ENCODE peak calls at places on chromosomes 2 and 18, in five cellular contexts. D, W, B, R and H are unnamed samples.

GRCh38 chr18:78701753-78702409 is 277.7 kb upstream of the SALL3 start:
- DNase-seq in D (no peak), W (no peak), B (no peak), R (no peak), H (no peak)

GRCh38 chr18:79947881-79948610 is 3.4 kb downstream of the SLC66A2 start:
- DNase-seq in D (no peak), W (peak; percentile 28), B (no peak), R (no peak), H (no peak)

GRCh38 chr2:134258684-134259408 is 5.0 kb downstream of the MGAT5 start:
- DNase-seq in D (no peak), W (no peak), B (no peak), R (peak; percentile 40), H (no peak)

GRCh38 chr2:143246815-143247744 is 117.9 kb downstream of the ARHGAP15 start:
- DNase-seq in D (no peak), W (no peak), B (no peak), R (no peak), H (no peak)

GRCh38 chr18:51107594-51108305 is 77.7 kb downstream of the SMAD4 start:
- DNase-seq in D (no peak), W (no peak), B (peak; percentile 33), R (no peak), H (peak; percentile 16)

GRCh38 chr2:136985044-136985443 is 219.7 kb downstream of the THSD7B start:
- DNase-seq in D (no peak), W (no peak), B (no peak), R (no peak), H (peak; percentile 37)

GRCh38 chr2:88554189-88554588 is 73.1 kb downstream of the EIF2AK3 start:
- DNase-seq in D (no peak), W (no peak), B (no peak), R (no peak), H (no peak)

GRCh38 chr2:242075163-242075562 is 205.6 kb downstream of the RTP5 start:
- DNase-seq in D (no peak), W (no peak), B (peak; percentile 41), R (no peak), H (peak; percentile 75)

GRCh38 chr2:69943841-69944604 is 17.4 kb downstream of the ASPRV1 start:
- DNase-seq in D (no peak), W (no peak), B (no peak), R (no peak), H (no peak)

GRCh38 chr2:179036353-179036905 is 13.5 kb downstream of the CCDC141 start:
- DNase-seq in D (no peak), W (no peak), B (peak; percentile 31), R (no peak), H (peak; percentile 3)

GRCh38 chr18:76822510-76823165 is at the start of gene ZNF236:
- DNase-seq in D (peak; percentile 43), W (peak; percentile 99), B (peak; percentile 58), R (peak; percentile 71), H (peak; percentile 76)

GRCh38 chr18:24818451-24818850 is 358.0 kb downstream of the HRH4 start:
- DNase-seq in D (no peak), W (no peak), B (no peak), R (no peak), H (no peak)